ENCODE peak calls at places on chromosomes 2 and 18, in eight cellular contexts. R is endothelial cell of umbilical vein, H is GM20000, Q is foreskin keratinocyte, F is D721Med, C is kidney epithelial cell, Z is spleen, V is right lobe of liver. A is an unnamed sample.
A peak's percentile ranks its signal among the peaks of the same experiment; 100 is the strongest.

GRCh38 chr2:133712369-133712768 is 144.1 kb upstream of the NCKAP5 start:
- DNase-seq in F (no peak), C (no peak), R (no peak), Q (no peak), Z (no peak), V (no peak), H (no peak), A (no peak)

GRCh38 chr2:12534646-12535263 is 182.0 kb upstream of the TRIB2 start:
- DNase-seq in R (no peak), H (no peak), C (peak; percentile 88), Z (no peak), V (no peak), Q (peak; percentile 96), F (no peak), A (no peak)

GRCh38 chr2:218003994-218004419 is 1.2 kb upstream of the TNS1 start:
- DNase-seq in H (no peak), F (no peak), Z (no peak), Q (no peak), C (no peak), R (no peak), V (no peak), A (no peak)

GRCh38 chr2:137772451-137772850 is 191.8 kb upstream of the HNMT start:
- DNase-seq in C (no peak), H (no peak), F (no peak), Q (no peak), R (no peak), V (no peak), Z (no peak), A (no peak)

GRCh38 chr2:237739101-237739500 is 59.5 kb upstream of the RBM44 start:
- DNase-seq in H (no peak), Z (no peak), F (no peak), V (no peak), R (peak; percentile 31), Q (no peak), C (no peak), A (no peak)

GRCh38 chr2:236867441-236868260 is 218.0 kb upstream of the COPS8 start:
- DNase-seq in Z (no peak), F (no peak), Q (peak; percentile 55), R (no peak), H (no peak), V (peak; percentile 37), C (no peak), A (no peak)

GRCh38 chr2:36618381-36618780 is 20.4 kb upstream of the FEZ2 start:
- DNase-seq in V (no peak), F (no peak), H (peak; percentile 45), Q (peak; percentile 76), R (peak; percentile 83), C (peak; percentile 65), Z (no peak), A (no peak)

GRCh38 chr2:9206991-9207640 is 504 bp downstream of the ASAP2 start:
- DNase-seq in V (no peak), Z (peak; percentile 77), R (peak; percentile 27), Q (no peak), F (no peak), C (no peak), H (peak; percentile 59), A (no peak)

GRCh38 chr2:66578067-66578852 is 143.3 kb downstream of the MEIS1 start:
- DNase-seq in R (no peak), V (no peak), Q (no peak), H (no peak), F (no peak), Z (peak; percentile 75), C (no peak), A (no peak)

GRCh38 chr2:72326759-72327158 is 179.1 kb upstream of the CYP26B1 start:
- DNase-seq in F (no peak), H (no peak), V (no peak), Q (no peak), Z (no peak), C (no peak), R (no peak), A (no peak)

GRCh38 chr2:20674974-20675679 is 8.2 kb downstream of the GDF7 start:
- DNase-seq in R (peak; percentile 80), Z (no peak), Q (no peak), F (no peak), H (no peak), C (peak; percentile 25), V (no peak), A (no peak)

GRCh38 chr2:20675701-20676352 is 8.9 kb downstream of the GDF7 start:
- DNase-seq in C (no peak), H (no peak), F (no peak), R (no peak), Z (peak; percentile 92), V (peak; percentile 80), Q (peak; percentile 38), A (no peak)

GRCh38 chr2:20678751-20679150 is 11.8 kb downstream of the GDF7 start:
- DNase-seq in H (no peak), C (no peak), Q (no peak), V (no peak), F (no peak), R (no peak), Z (no peak), A (no peak)

GRCh38 chr2:20676353-20677215 is 9.6 kb downstream of the GDF7 start:
- DNase-seq in F (no peak), H (no peak), C (no peak), Z (no peak), V (peak; percentile 86), Q (no peak), R (no peak), A (no peak)

DNA sequence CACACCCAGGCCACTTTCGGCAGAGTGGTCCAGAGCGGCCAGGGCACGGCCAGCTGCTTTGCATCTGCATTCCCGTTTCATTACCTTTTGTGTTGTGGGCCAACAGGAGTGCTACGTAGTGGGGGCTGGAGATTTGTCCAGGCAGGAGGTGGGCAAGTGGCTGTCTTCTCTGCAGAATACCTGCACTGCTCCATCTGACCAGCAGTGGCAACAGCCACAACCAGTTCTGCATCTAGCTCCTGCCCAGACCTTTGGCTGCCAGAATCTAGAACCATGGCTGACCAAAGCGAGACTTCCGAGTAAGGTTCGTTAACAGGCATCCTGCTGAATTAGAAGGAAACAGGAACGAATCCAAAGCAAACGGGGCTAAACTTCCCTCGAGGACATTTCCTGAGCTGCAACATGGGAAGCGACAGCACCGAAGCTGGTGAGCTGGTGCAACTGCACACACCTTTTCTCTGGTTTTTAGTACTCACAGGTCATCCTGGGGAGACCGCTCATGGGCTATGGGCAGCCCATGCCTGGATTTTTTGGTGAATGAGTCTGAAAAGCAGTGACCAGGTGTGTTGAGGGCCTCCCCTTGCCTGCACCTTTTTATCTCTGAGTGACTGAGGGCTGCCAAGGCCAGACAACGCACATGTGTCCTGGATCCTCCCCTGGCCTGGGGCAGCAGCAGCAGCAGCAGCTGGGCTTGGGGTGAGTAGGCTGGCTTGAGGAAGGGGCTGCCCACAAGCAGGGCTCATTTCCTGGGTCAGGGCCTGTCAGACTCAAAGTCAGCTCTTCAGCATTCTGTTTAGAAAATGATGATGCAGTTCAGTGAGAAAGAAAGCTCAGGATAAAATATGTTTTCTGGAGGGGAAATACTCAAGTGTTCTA is 10.6 kb downstream of the GDF7 start:
- DNase-seq in C (no peak), Z (no peak), Q (no peak), V (no peak), H (no peak), F (no peak), R (peak; percentile 35), A (no peak)
- TF ChIP-seq CTCF in C (peak; percentile 20), Z (no peak), Q (no peak), V (peak; percentile 50), H (no peak), F (no peak), R (peak; percentile 25), A (no peak)

DNA sequence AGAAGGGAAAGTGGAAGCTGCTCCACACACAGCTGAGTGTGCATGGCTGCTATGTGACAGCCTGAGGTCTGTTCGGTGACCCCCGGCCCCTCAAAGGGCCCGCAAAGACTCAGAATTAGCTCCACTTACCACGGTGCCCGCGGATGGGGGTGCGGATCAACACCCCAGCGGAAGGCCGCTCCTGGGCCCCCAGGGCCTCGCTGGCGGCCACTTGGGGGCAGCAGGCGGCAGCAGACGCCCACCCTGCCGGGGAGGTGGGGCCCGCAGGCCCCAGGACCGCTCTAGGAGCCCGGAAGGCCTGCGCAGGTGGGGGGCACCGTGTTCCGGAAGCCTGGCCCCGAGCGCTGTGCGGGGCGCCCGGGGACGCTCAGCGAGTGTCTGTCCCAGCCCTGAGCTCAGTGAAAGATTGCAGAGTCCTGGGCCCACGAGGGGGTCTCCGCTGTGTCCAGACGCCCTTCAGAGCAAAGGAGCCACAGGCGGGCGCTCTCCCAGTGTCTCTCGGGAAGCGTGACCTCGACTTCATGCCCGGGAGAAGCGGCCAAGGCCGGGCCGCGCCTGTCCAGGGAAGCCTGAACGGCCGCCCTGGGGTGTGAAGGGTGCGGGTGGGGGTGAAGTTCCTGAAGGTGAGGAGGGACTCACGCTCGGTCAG is 118.6 kb downstream of the VAPA start:
- DNase-seq in H (peak; percentile 34), C (no peak), F (no peak), Z (peak; percentile 89), Q (no peak), R (peak; percentile 27), V (no peak), A (no peak)
- TF ChIP-seq CTCF in H (no peak), C (peak; percentile 22), F (no peak), Z (peak; percentile 50), Q (no peak), R (peak; percentile 66), V (peak; percentile 18), A (peak; percentile 66)

GRCh38 chr18:49693276-49694005 is 119.9 kb downstream of the ACAA2 start:
- DNase-seq in C (no peak), V (no peak), Z (no peak), F (no peak), Q (no peak), H (no peak), R (no peak), A (no peak)
- TF ChIP-seq CTCF in C (no peak), V (no peak), Z (no peak), F (no peak), Q (no peak), H (no peak), R (no peak), A (no peak)

GRCh38 chr2:28391564-28392296 is 928 bp upstream of the FOSL2 start:
- DNase-seq in F (no peak), Z (peak; percentile 94), V (peak; percentile 95), C (no peak), H (peak; percentile 80), Q (peak; percentile 85), R (peak; percentile 78), A (no peak)
- TF ChIP-seq CTCF in F (no peak), Z (no peak), V (peak; percentile 38), C (no peak), H (peak; percentile 7), Q (no peak), R (peak; percentile 13), A (peak; percentile 25)

GRCh38 chr2:24920813-24921441 is 890 bp upstream of the ADCY3 start:
- DNase-seq in C (no peak), R (peak; percentile 25), Z (peak; percentile 15), Q (peak; percentile 25), V (no peak), F (no peak), H (peak; percentile 49), A (no peak)
- TF ChIP-seq CTCF in C (peak; percentile 37), R (peak; percentile 10), Z (no peak), Q (peak; percentile 46), V (peak; percentile 20), F (peak; percentile 47), H (peak; percentile 8), A (peak; percentile 69)